ENCODE peak calls at places on chromosomes 16 and 17, in nine cellular contexts. One of them, this sample, is unnamed.

GRCh38 chr17:81291662-81292061 is 3.4 kb downstream of the SLC38A10 start:
- DNase-seq in dorsolateral prefrontal cortex: no peak
- DNase-seq in H9: peak; percentile 83
- DNase-seq in cardiac fibroblast: peak; percentile 69
- DNase-seq in astrocyte of the spinal cord: peak; percentile 31
- DNase-seq in BE2C: peak; percentile 83
- DNase-seq in NB4: peak; percentile 76
- DNase-seq in stomach: peak; percentile 83
- DNase-seq in AG09309: no peak
- DNase-seq in this sample: peak; percentile 56

GRCh38 chr17:41870627-41871026 is 5.4 kb upstream of the KLHL11 start:
- DNase-seq in dorsolateral prefrontal cortex: peak; percentile 55
- DNase-seq in H9: no peak
- DNase-seq in cardiac fibroblast: peak; percentile 29
- DNase-seq in astrocyte of the spinal cord: no peak
- DNase-seq in BE2C: peak; percentile 39
- DNase-seq in NB4: no peak
- DNase-seq in stomach: no peak
- DNase-seq in AG09309: no peak
- DNase-seq in this sample: no peak

GRCh38 chr17:69437475-69437874 is 23.0 kb downstream of the MAP2K6 start:
- DNase-seq in dorsolateral prefrontal cortex: no peak
- DNase-seq in H9: no peak
- DNase-seq in cardiac fibroblast: no peak
- DNase-seq in astrocyte of the spinal cord: no peak
- DNase-seq in BE2C: no peak
- DNase-seq in NB4: no peak
- DNase-seq in stomach: no peak
- DNase-seq in AG09309: no peak
- DNase-seq in this sample: no peak

GRCh38 chr16:85425061-85425662 is 188.0 kb upstream of the GSE1 start:
- DNase-seq in dorsolateral prefrontal cortex: no peak
- DNase-seq in H9: no peak
- DNase-seq in cardiac fibroblast: no peak
- DNase-seq in astrocyte of the spinal cord: no peak
- DNase-seq in BE2C: peak; percentile 25
- DNase-seq in NB4: no peak
- DNase-seq in stomach: no peak
- DNase-seq in AG09309: no peak
- DNase-seq in this sample: peak; percentile 17

GRCh38 chr17:11747441-11747840 is 149.2 kb downstream of the DNAH9 start:
- DNase-seq in dorsolateral prefrontal cortex: no peak
- DNase-seq in H9: no peak
- DNase-seq in cardiac fibroblast: no peak
- DNase-seq in astrocyte of the spinal cord: no peak
- DNase-seq in BE2C: no peak
- DNase-seq in NB4: no peak
- DNase-seq in stomach: no peak
- DNase-seq in AG09309: no peak
- DNase-seq in this sample: no peak

GRCh38 chr17:75619506-75620431 is 13.5 kb upstream of the SMIM5 start:
- DNase-seq in dorsolateral prefrontal cortex: no peak
- DNase-seq in H9: peak; percentile 96
- DNase-seq in cardiac fibroblast: peak; percentile 35
- DNase-seq in astrocyte of the spinal cord: peak; percentile 29
- DNase-seq in BE2C: peak; percentile 90
- DNase-seq in NB4: peak; percentile 52
- DNase-seq in stomach: no peak
- DNase-seq in AG09309: no peak
- DNase-seq in this sample: no peak

GRCh38 chr17:35666967-35667552 is 64.4 kb upstream of the RASL10B start:
- DNase-seq in dorsolateral prefrontal cortex: no peak
- DNase-seq in H9: no peak
- DNase-seq in cardiac fibroblast: peak; percentile 24
- DNase-seq in astrocyte of the spinal cord: no peak
- DNase-seq in BE2C: no peak
- DNase-seq in NB4: no peak
- DNase-seq in stomach: no peak
- DNase-seq in AG09309: no peak
- DNase-seq in this sample: no peak

GRCh38 chr17:81323411-81323868 is 28.3 kb upstream of the SLC38A10 start:
- DNase-seq in dorsolateral prefrontal cortex: no peak
- DNase-seq in H9: no peak
- DNase-seq in cardiac fibroblast: no peak
- DNase-seq in astrocyte of the spinal cord: no peak
- DNase-seq in BE2C: no peak
- DNase-seq in NB4: peak; percentile 40
- DNase-seq in stomach: no peak
- DNase-seq in AG09309: no peak
- DNase-seq in this sample: no peak

GRCh38 chr16:88197481-88198456 is 185.0 kb upstream of the ZNF469 start:
- DNase-seq in dorsolateral prefrontal cortex: no peak
- DNase-seq in H9: no peak
- DNase-seq in cardiac fibroblast: no peak
- DNase-seq in astrocyte of the spinal cord: no peak
- DNase-seq in BE2C: peak; percentile 58
- DNase-seq in NB4: no peak
- DNase-seq in stomach: no peak
- DNase-seq in AG09309: no peak
- DNase-seq in this sample: no peak

GRCh38 chr17:48244121-48244711 is 136.7 kb downstream of the SNX11 start:
- DNase-seq in dorsolateral prefrontal cortex: no peak
- DNase-seq in H9: no peak
- DNase-seq in cardiac fibroblast: peak; percentile 54
- DNase-seq in astrocyte of the spinal cord: peak; percentile 64
- DNase-seq in BE2C: no peak
- DNase-seq in NB4: peak; percentile 38
- DNase-seq in stomach: no peak
- DNase-seq in AG09309: no peak
- DNase-seq in this sample: no peak

GRCh38 chr16:59154295-59154694 is 420.2 kb upstream of the GOT2 start:
- DNase-seq in dorsolateral prefrontal cortex: no peak
- DNase-seq in H9: no peak
- DNase-seq in cardiac fibroblast: no peak
- DNase-seq in astrocyte of the spinal cord: no peak
- DNase-seq in BE2C: no peak
- DNase-seq in NB4: no peak
- DNase-seq in stomach: no peak
- DNase-seq in AG09309: no peak
- DNase-seq in this sample: no peak

GRCh38 chr16:59146140-59146539 is 412.0 kb upstream of the GOT2 start:
- DNase-seq in dorsolateral prefrontal cortex: no peak
- DNase-seq in H9: no peak
- DNase-seq in cardiac fibroblast: no peak
- DNase-seq in astrocyte of the spinal cord: no peak
- DNase-seq in BE2C: no peak
- DNase-seq in NB4: no peak
- DNase-seq in stomach: no peak
- DNase-seq in AG09309: no peak
- DNase-seq in this sample: no peak

GRCh38 chr16:59148756-59149155 is 414.6 kb upstream of the GOT2 start:
- DNase-seq in dorsolateral prefrontal cortex: no peak
- DNase-seq in H9: no peak
- DNase-seq in cardiac fibroblast: no peak
- DNase-seq in astrocyte of the spinal cord: no peak
- DNase-seq in BE2C: no peak
- DNase-seq in NB4: no peak
- DNase-seq in stomach: no peak
- DNase-seq in AG09309: no peak
- DNase-seq in this sample: no peak

GRCh38 chr16:59148312-59148711 is 414.2 kb upstream of the GOT2 start:
- DNase-seq in dorsolateral prefrontal cortex: no peak
- DNase-seq in H9: no peak
- DNase-seq in cardiac fibroblast: no peak
- DNase-seq in astrocyte of the spinal cord: no peak
- DNase-seq in BE2C: no peak
- DNase-seq in NB4: no peak
- DNase-seq in stomach: no peak
- DNase-seq in AG09309: no peak
- DNase-seq in this sample: no peak
- TF ChIP-seq CTCF in dorsolateral prefrontal cortex: no peak
- TF ChIP-seq CTCF in H9: peak; percentile 15
- TF ChIP-seq CTCF in cardiac fibroblast: no peak
- TF ChIP-seq CTCF in astrocyte of the spinal cord: no peak
- TF ChIP-seq CTCF in BE2C: no peak
- TF ChIP-seq CTCF in NB4: no peak
- TF ChIP-seq CTCF in stomach: no peak
- TF ChIP-seq CTCF in AG09309: no peak
- TF ChIP-seq CTCF in this sample: no peak

GRCh38 chr16:62194828-62195227 is 158.6 kb upstream of the CDH8 start:
- DNase-seq in dorsolateral prefrontal cortex: no peak
- DNase-seq in H9: no peak
- DNase-seq in cardiac fibroblast: no peak
- DNase-seq in astrocyte of the spinal cord: no peak
- DNase-seq in BE2C: no peak
- DNase-seq in NB4: peak; percentile 14
- DNase-seq in stomach: no peak
- DNase-seq in AG09309: no peak
- DNase-seq in this sample: no peak

DNA sequence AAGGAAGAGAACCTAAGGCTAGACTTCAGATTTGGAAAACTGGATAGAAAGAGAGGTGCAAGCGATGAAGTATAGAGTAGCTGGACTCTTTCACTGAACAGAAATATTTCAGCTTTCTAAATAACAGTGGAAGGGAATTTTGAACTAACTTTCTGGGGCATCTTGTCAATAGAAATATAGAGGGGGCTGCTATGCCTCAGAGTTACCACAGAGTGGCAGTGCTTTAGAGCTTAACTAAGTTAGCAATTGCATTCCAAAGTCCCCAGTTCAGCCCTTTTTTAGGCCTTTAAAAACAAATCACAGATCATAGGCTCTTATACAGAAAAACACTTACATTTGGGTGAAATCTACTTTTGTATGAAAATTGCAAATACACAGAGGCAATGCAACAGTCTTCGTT is 154.2 kb upstream of the CDH8 start:
- DNase-seq in dorsolateral prefrontal cortex: peak; percentile 14
- DNase-seq in H9: no peak
- DNase-seq in cardiac fibroblast: peak; percentile 1
- DNase-seq in astrocyte of the spinal cord: peak; percentile 4
- DNase-seq in BE2C: no peak
- DNase-seq in NB4: peak; percentile 28
- DNase-seq in stomach: no peak
- DNase-seq in AG09309: no peak
- DNase-seq in this sample: no peak
- TF ChIP-seq CTCF in dorsolateral prefrontal cortex: peak; percentile 67
- TF ChIP-seq CTCF in H9: peak; percentile 85
- TF ChIP-seq CTCF in cardiac fibroblast: peak; percentile 7
- TF ChIP-seq CTCF in astrocyte of the spinal cord: peak; percentile 42
- TF ChIP-seq CTCF in BE2C: peak; percentile 88
- TF ChIP-seq CTCF in NB4: peak; percentile 70
- TF ChIP-seq CTCF in stomach: no peak
- TF ChIP-seq CTCF in AG09309: peak; percentile 24
- TF ChIP-seq CTCF in this sample: peak; percentile 39

DNA sequence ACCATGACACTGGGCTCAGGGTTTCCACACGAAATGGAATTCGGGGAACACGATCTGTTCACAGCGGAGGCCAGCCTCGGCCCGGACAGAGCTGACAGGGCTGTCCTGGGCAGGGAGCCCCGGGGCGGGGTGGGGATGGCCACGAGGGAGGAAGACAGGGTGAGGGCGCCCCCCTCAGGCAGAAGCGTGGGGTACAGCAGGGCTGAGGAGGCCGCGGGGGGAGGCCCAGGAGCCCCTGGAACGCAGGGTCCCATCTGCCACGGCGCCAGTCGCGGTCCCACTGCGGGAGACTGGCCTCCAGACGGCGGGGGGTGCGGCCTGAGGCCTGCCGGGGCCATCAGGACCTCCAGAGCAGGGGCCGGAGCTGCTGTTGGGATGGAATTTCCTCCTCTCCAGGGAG is 75.9 kb downstream of the LMF1 start:
- DNase-seq in dorsolateral prefrontal cortex: no peak
- DNase-seq in H9: no peak
- DNase-seq in cardiac fibroblast: no peak
- DNase-seq in astrocyte of the spinal cord: no peak
- DNase-seq in BE2C: no peak
- DNase-seq in NB4: no peak
- DNase-seq in stomach: no peak
- DNase-seq in AG09309: no peak
- DNase-seq in this sample: no peak
- TF ChIP-seq CTCF in dorsolateral prefrontal cortex: peak; percentile 36
- TF ChIP-seq CTCF in H9: peak; percentile 61
- TF ChIP-seq CTCF in cardiac fibroblast: no peak
- TF ChIP-seq CTCF in astrocyte of the spinal cord: no peak
- TF ChIP-seq CTCF in BE2C: no peak
- TF ChIP-seq CTCF in NB4: no peak
- TF ChIP-seq CTCF in stomach: no peak
- TF ChIP-seq CTCF in AG09309: no peak
- TF ChIP-seq CTCF in this sample: no peak

GRCh38 chr16:62711797-62712196 is 675.6 kb upstream of the CDH8 start:
- DNase-seq in dorsolateral prefrontal cortex: no peak
- DNase-seq in H9: peak; percentile 66
- DNase-seq in cardiac fibroblast: no peak
- DNase-seq in astrocyte of the spinal cord: no peak
- DNase-seq in BE2C: peak; percentile 11
- DNase-seq in NB4: peak; percentile 12
- DNase-seq in stomach: no peak
- DNase-seq in AG09309: no peak
- DNase-seq in this sample: no peak
- TF ChIP-seq CTCF in dorsolateral prefrontal cortex: no peak
- TF ChIP-seq CTCF in H9: peak; percentile 60
- TF ChIP-seq CTCF in cardiac fibroblast: no peak
- TF ChIP-seq CTCF in astrocyte of the spinal cord: no peak
- TF ChIP-seq CTCF in BE2C: peak; percentile 36
- TF ChIP-seq CTCF in NB4: peak; percentile 25
- TF ChIP-seq CTCF in stomach: no peak
- TF ChIP-seq CTCF in AG09309: no peak
- TF ChIP-seq CTCF in this sample: no peak

GRCh38 chr16:23182675-23183485 is at the start of gene SCNN1G:
- DNase-seq in dorsolateral prefrontal cortex: no peak
- DNase-seq in H9: peak; percentile 42
- DNase-seq in cardiac fibroblast: no peak
- DNase-seq in astrocyte of the spinal cord: no peak
- DNase-seq in BE2C: no peak
- DNase-seq in NB4: peak; percentile 4
- DNase-seq in stomach: peak; percentile 31
- DNase-seq in AG09309: no peak
- DNase-seq in this sample: no peak
- TF ChIP-seq CTCF in dorsolateral prefrontal cortex: peak; percentile 61
- TF ChIP-seq CTCF in H9: peak; percentile 33
- TF ChIP-seq CTCF in cardiac fibroblast: no peak
- TF ChIP-seq CTCF in astrocyte of the spinal cord: no peak
- TF ChIP-seq CTCF in BE2C: no peak
- TF ChIP-seq CTCF in NB4: no peak
- TF ChIP-seq CTCF in stomach: no peak
- TF ChIP-seq CTCF in AG09309: no peak
- TF ChIP-seq CTCF in this sample: peak; percentile 60

GRCh38 chr16:13436641-13437423 is 483.1 kb upstream of the ERCC4 start:
- DNase-seq in dorsolateral prefrontal cortex: no peak
- DNase-seq in H9: no peak
- DNase-seq in cardiac fibroblast: no peak
- DNase-seq in astrocyte of the spinal cord: peak; percentile 42
- DNase-seq in BE2C: no peak
- DNase-seq in NB4: no peak
- DNase-seq in stomach: no peak
- DNase-seq in AG09309: no peak
- DNase-seq in this sample: no peak
- TF ChIP-seq CTCF in dorsolateral prefrontal cortex: no peak
- TF ChIP-seq CTCF in H9: no peak
- TF ChIP-seq CTCF in cardiac fibroblast: no peak
- TF ChIP-seq CTCF in astrocyte of the spinal cord: no peak
- TF ChIP-seq CTCF in BE2C: no peak
- TF ChIP-seq CTCF in NB4: no peak
- TF ChIP-seq CTCF in stomach: no peak
- TF ChIP-seq CTCF in AG09309: no peak
- TF ChIP-seq CTCF in this sample: no peak

GRCh38 chr17:1561420-1562177 is 993 bp downstream of the PITPNA start:
- DNase-seq in dorsolateral prefrontal cortex: no peak
- DNase-seq in H9: no peak
- DNase-seq in cardiac fibroblast: peak; percentile 22
- DNase-seq in astrocyte of the spinal cord: no peak
- DNase-seq in BE2C: no peak
- DNase-seq in NB4: peak; percentile 41
- DNase-seq in stomach: no peak
- DNase-seq in AG09309: no peak
- DNase-seq in this sample: peak; percentile 59
- TF ChIP-seq CTCF in dorsolateral prefrontal cortex: peak; percentile 27
- TF ChIP-seq CTCF in H9: peak; percentile 26
- TF ChIP-seq CTCF in cardiac fibroblast: peak; percentile 5
- TF ChIP-seq CTCF in astrocyte of the spinal cord: peak; percentile 17
- TF ChIP-seq CTCF in BE2C: no peak
- TF ChIP-seq CTCF in NB4: no peak
- TF ChIP-seq CTCF in stomach: no peak
- TF ChIP-seq CTCF in AG09309: peak; percentile 8
- TF ChIP-seq CTCF in this sample: no peak

This sample was measured in mesothelial cell of epicardium.